ENCODE peak calls at places on chromosome 18, in ten cellular contexts. U is sigmoid colon, Q is right lobe of liver, G is thoracic aorta, S is Karpas-422, Y is stomach, Z is GM23248, P is adipocyte, D is ovary, K is neural progenitor cell. F is an unnamed sample. For H3K27me3, the result is how much of the 10 kb centered on the place peaks cover.

GRCh38 chr18:74281011-74281638 is 10.6 kb downstream of the CYB5A start:
- DNase-seq in Q (no peak), D (no peak), K (peak), G (no peak), Y (no peak), S (no peak), U (no peak), P (no peak), Z (no peak), F (no peak)

GRCh38 chr18:75248426-75249191 is 38.0 kb downstream of the TSHZ1 start:
- DNase-seq in G (no peak), P (no peak), D (no peak), Q (no peak), U (no peak), Y (no peak), S (no peak), K (no peak), Z (peak), F (no peak)

GRCh38 chr18:44819944-44820510 is 139.3 kb downstream of the SETBP1 start:
- DNase-seq in S (no peak), P (no peak), K (no peak), D (no peak), Q (peak), G (peak), Z (no peak), Y (no peak), U (peak), F (no peak)

GRCh38 chr18:70154591-70155194 is 50.8 kb downstream of the RTTN start:
- DNase-seq in P (peak), D (no peak), G (no peak), Y (no peak), U (no peak), Z (peak), S (no peak), Q (no peak), K (no peak), F (no peak)

GRCh38 chr18:44731866-44732555 is 51.3 kb downstream of the SETBP1 start:
- DNase-seq in Q (no peak), U (no peak), G (no peak), K (no peak), P (peak), Y (no peak), D (no peak), S (peak), Z (peak), F (no peak)

GRCh38 chr18:26635466-26635865 is 87.1 kb upstream of the KCTD1 start:
- DNase-seq in P (no peak), Q (no peak), Y (no peak), U (no peak), K (no peak), D (no peak), S (no peak), G (no peak), Z (no peak), F (no peak)

GRCh38 chr18:54679318-54680149 is 88.5 kb downstream of the DYNAP start:
- DNase-seq in G (no peak), P (peak), Q (no peak), Z (peak), S (peak), K (peak), U (no peak), Y (no peak), D (no peak), F (no peak)

GRCh38 chr18:42274488-42275137 is 319.6 kb downstream of the PIK3C3 start:
- DNase-seq in Y (no peak), S (peak), K (peak), Z (peak), G (no peak), U (no peak), P (peak), Q (no peak), D (no peak), F (no peak)

GRCh38 chr18:41966943-41967342 is 11.9 kb downstream of the PIK3C3 start:
- DNase-seq in Q (no peak), P (no peak), U (no peak), S (no peak), K (no peak), Z (no peak), Y (no peak), D (peak), G (no peak), F (no peak)

GRCh38 chr18:28175930-28176673 is 828 bp downstream of the CDH2 start:
- DNase-seq in Q (peak), K (peak), D (peak), S (no peak), P (peak), Z (peak), Y (no peak), U (no peak), G (no peak), F (no peak)

GRCh38 chr18:37578886-37579513 is 13.4 kb upstream of the CELF4 start:
- DNase-seq in P (peak), Z (peak), S (peak), Q (no peak), Y (no peak), D (no peak), G (no peak), U (no peak), K (peak), F (no peak)

GRCh38 chr18:3688682-3689081 is 238.7 kb downstream of the TGIF1 start:
- DNase-seq in U (no peak), S (no peak), Y (no peak), Z (peak), P (peak), G (no peak), Q (no peak), K (peak), D (no peak), F (no peak)

GRCh38 chr18:54906636-54907180 is 52.6 kb downstream of the CCDC68 start:
- DNase-seq in G (no peak), S (no peak), K (no peak), Z (peak), P (peak), D (no peak), U (no peak), Q (no peak), Y (no peak), F (no peak)

GRCh38 chr18:12121175-12122095 is 27.8 kb downstream of the ANKRD62 start:
- DNase-seq in Z (peak), G (no peak), Y (no peak), Q (no peak), S (peak), U (no peak), P (peak), K (peak), D (no peak), F (no peak)

GRCh38 chr18:12113999-12114646 is 20.5 kb downstream of the ANKRD62 start:
- DNase-seq in U (no peak), G (no peak), P (peak), Y (no peak), S (no peak), D (no peak), Z (no peak), Q (no peak), K (no peak), F (no peak)

GRCh38 chr18:12119358-12119757 is 25.7 kb downstream of the ANKRD62 start:
- DNase-seq in S (peak), Q (no peak), G (no peak), Z (no peak), K (no peak), Y (no peak), D (no peak), U (no peak), P (no peak), F (no peak)
- H3K27me3 ChIP-seq in S (under half), Q (under half), G (under half), Z (under half), K (under half), Y (under half), D (under half), U (under half), P (under half), F (under half)

DNA sequence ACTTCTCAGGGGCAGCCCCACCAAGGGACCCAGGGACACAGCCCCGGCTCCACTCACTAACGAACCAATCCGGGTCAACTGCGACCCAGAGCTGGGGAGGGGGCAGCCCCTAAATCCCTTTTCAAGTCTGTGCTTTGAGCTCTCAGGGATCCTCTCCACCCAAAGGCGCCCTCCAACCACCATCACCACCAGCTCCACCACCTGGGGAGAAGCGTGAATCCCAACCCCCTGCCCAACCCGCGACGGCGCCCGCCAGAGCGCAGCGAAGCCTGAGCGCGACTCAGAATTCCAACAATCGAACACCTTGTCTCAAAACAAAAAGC is 513 bp downstream of the DSC3 start:
- DNase-seq in U (no peak), P (no peak), Y (no peak), Q (no peak), D (no peak), K (no peak), G (no peak), Z (no peak), S (no peak), F (no peak)
- H3K27me3 ChIP-seq in U (under half), P (under half), Y (under half), Q (under half), D (under half), K (half or more), G (under half), Z (under half), S (under half), F (under half)

GRCh38 chr18:78976697-78977626 is 2.7 kb upstream of the SALL3 start:
- DNase-seq in G (no peak), K (peak), Y (no peak), S (no peak), U (no peak), D (no peak), Q (no peak), Z (no peak), P (peak), F (no peak)
- H3K27me3 ChIP-seq in G (under half), K (half or more), Y (half or more), S (under half), U (half or more), D (under half), Q (under half), Z (half or more), P (half or more), F (under half)

DNA sequence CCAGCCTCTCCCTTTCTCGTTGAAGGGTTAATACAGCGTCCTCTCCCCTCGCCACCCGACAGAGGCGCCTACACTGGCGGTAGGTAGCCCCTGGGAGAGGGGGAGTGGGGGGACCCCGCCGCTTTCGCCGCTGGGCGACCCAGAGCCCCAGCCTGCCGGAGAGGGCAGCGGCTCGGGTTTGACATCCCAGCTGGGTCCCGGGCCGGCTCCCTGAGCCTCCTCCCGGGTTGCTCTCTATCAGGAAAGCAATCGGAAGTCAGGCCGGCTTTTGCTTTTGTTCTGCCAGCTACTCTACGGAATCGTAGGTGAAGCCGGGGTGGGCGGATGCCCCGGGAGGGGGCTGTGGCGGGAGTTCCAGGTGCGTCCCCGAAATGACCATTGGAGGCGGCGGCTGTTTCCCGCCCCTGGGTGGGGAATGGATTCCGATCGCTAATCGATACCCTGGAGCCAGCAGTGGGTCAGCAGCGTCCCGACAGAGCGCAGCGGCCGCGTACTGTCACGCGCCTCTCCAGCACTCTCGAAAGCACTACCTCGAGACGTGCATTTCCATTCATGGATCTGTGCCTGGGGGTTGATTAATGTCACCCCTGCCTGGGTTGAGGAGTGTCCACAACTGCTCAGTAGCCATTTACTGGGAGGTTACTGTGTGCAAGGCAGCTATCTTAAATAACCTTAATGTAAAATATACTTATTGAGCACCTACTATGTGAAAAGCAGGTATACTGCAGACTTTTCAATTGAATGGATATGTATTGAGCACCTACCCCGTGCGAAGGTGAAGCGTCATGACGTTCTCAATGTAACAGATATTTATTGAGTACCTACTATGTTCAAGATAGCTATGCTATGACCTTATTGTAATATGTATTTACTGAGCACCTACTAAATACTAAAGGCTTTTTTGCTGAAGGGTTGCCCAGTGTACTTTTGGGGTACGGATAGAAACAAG is 1.1 kb downstream of the MAPK4 start:
- DNase-seq in D (no peak), Q (peak), U (no peak), P (peak), Y (no peak), G (no peak), K (peak), S (no peak), Z (no peak), F (no peak)
- H3K27me3 ChIP-seq in D (under half), Q (under half), U (under half), P (half or more), Y (under half), G (under half), K (half or more), S (under half), Z (under half), F (under half)

GRCh38 chr18:5963267-5963666 is 67.9 kb upstream of the TMEM200C start:
- DNase-seq in G (no peak), D (no peak), Y (no peak), Z (no peak), K (no peak), S (no peak), P (no peak), U (no peak), Q (no peak), F (no peak)

GRCh38 chr18:5964108-5964507 is 68.8 kb upstream of the TMEM200C start:
- DNase-seq in D (no peak), K (no peak), Z (no peak), Q (no peak), U (no peak), G (no peak), Y (no peak), S (no peak), P (no peak), F (no peak)

GRCh38 chr18:5962362-5962761 is 67.0 kb upstream of the TMEM200C start:
- DNase-seq in D (no peak), G (no peak), Q (no peak), Y (no peak), P (no peak), Z (no peak), S (no peak), K (no peak), U (no peak), F (no peak)

GRCh38 chr18:5961097-5961827 is 65.9 kb upstream of the TMEM200C start:
- DNase-seq in S (peak), U (no peak), D (no peak), P (no peak), K (no peak), Q (no peak), Y (no peak), Z (no peak), G (no peak), F (no peak)

GRCh38 chr18:5961828-5962150 is 66.5 kb upstream of the TMEM200C start:
- DNase-seq in G (no peak), Y (no peak), K (no peak), Z (no peak), U (no peak), S (no peak), D (no peak), Q (no peak), P (no peak), F (no peak)
- H3K27me3 ChIP-seq in G (under half), Y (under half), K (under half), Z (under half), U (under half), S (under half), D (under half), Q (under half), P (under half), F (under half)

GRCh38 chr18:57296336-57296735 is 56.0 kb upstream of the ST8SIA3 start:
- DNase-seq in D (no peak), G (no peak), Q (no peak), U (no peak), P (no peak), K (no peak), Y (no peak), Z (no peak), S (no peak), F (no peak)

GRCh38 chr18:57299931-57300330 is 52.4 kb upstream of the ST8SIA3 start:
- DNase-seq in P (no peak), K (no peak), Y (no peak), Z (no peak), U (no peak), D (no peak), G (no peak), Q (no peak), S (no peak), F (no peak)

GRCh38 chr18:57297306-57297705 is 55.1 kb upstream of the ST8SIA3 start:
- DNase-seq in U (no peak), D (no peak), G (no peak), Y (no peak), P (no peak), Q (no peak), K (no peak), S (no peak), Z (no peak), F (no peak)

GRCh38 chr18:57301573-57302230 is 50.7 kb upstream of the ST8SIA3 start:
- DNase-seq in K (peak), D (no peak), G (no peak), U (no peak), S (no peak), Q (no peak), Y (no peak), Z (no peak), P (no peak), F (no peak)
- H3K27me3 ChIP-seq in K (under half), D (under half), G (under half), U (under half), S (under half), Q (under half), Y (under half), Z (under half), P (under half), F (under half)

GRCh38 chr18:10453261-10453884 is 1.1 kb upstream of the APCDD1 start:
- DNase-seq in D (peak), P (peak), K (no peak), Q (no peak), Z (peak), G (no peak), U (no peak), S (no peak), Y (no peak), F (no peak)
- H3K27me3 ChIP-seq in D (under half), P (under half), K (half or more), Q (under half), Z (half or more), G (under half), U (under half), S (under half), Y (under half), F (under half)

GRCh38 chr18:48950536-48951447 is at the start of gene SMAD7:
- DNase-seq in U (no peak), Q (no peak), G (no peak), K (no peak), Y (peak), Z (peak), S (peak), P (peak), D (peak), F (no peak)
- H3K27me3 ChIP-seq in U (under half), Q (under half), G (under half), K (half or more), Y (under half), Z (under half), S (under half), P (under half), D (under half), F (under half)

F was measured in CD8-positive, alpha-beta memory T cell.